ENCODE peak calls at places on chromosomes 2 and 18, in four cellular contexts. B is aorta, U is non-pigmented ciliary epithelial cell, N is endodermal cell. C is an unnamed sample.

GRCh38 chr2:77521931-77522470 is at the start of gene LRRTM4:
- DNase-seq in B (no peak), U (no peak), N (peak), C (no peak)

GRCh38 chr2:43219383-43220228 is 6.8 kb downstream of the ZFP36L2 start:
- DNase-seq in B (peak), U (no peak), N (peak), C (peak)

GRCh38 chr18:61658431-61658830 is 234.4 kb downstream of the RNF152 start:
- DNase-seq in B (no peak), U (no peak), N (no peak), C (no peak)

GRCh38 chr2:1744151-1744445 is 217 bp downstream of the PXDN start:
- DNase-seq in B (no peak), U (no peak), N (peak), C (no peak)

GRCh38 chr2:232893834-232894233 is 23.8 kb downstream of the SNORC start:
- DNase-seq in B (no peak), U (no peak), N (peak), C (no peak)

GRCh38 chr18:61322265-61322873 is 10.9 kb upstream of the CDH20 start:
- DNase-seq in B (peak), U (no peak), N (peak), C (peak)

GRCh38 chr2:127619191-127619590 is 26.8 kb upstream of the GPR17 start:
- DNase-seq in B (no peak), U (no peak), N (peak), C (no peak)

GRCh38 chr2:133676392-133677130 is 108.3 kb upstream of the NCKAP5 start:
- DNase-seq in B (no peak), U (no peak), N (no peak), C (peak)

GRCh38 chr2:216445489-216445888 is 33.2 kb downstream of the SMARCAL1 start:
- DNase-seq in B (no peak), U (no peak), N (no peak), C (no peak)

GRCh38 chr2:220512419-220512818 is 885.0 kb downstream of the SLC4A3 start:
- DNase-seq in B (no peak), U (no peak), N (no peak), C (peak)

GRCh38 chr2:230941202-230942180 is 16.4 kb upstream of the GPR55 start:
- DNase-seq in B (no peak), U (no peak), N (peak), C (no peak)

GRCh38 chr2:28128281-28128950 is 237.9 kb downstream of the BABAM2 start:
- DNase-seq in B (no peak), U (no peak), N (no peak), C (no peak)

GRCh38 chr2:31286961-31287550 is 53.1 kb downstream of the EHD3 start:
- DNase-seq in B (no peak), U (no peak), N (no peak), C (no peak)

GRCh38 chr2:142008135-142008744 is 122.6 kb downstream of the LRP1B start:
- DNase-seq in B (no peak), U (no peak), N (no peak), C (no peak)

GRCh38 chr18:8177330-8178016 is 431.8 kb upstream of the RAB12 start:
- DNase-seq in B (no peak), U (peak), N (no peak), C (peak)

GRCh38 chr2:120235681-120236080 is 12.5 kb upstream of the TMEM185B start:
- DNase-seq in B (no peak), U (no peak), N (peak), C (no peak)

GRCh38 chr2:198127627-198128026 is 323.2 kb downstream of the PLCL1 start:
- DNase-seq in B (peak), U (peak), N (peak), C (peak)

GRCh38 chr18:40821596-40822243 is 1133.3 kb upstream of the PIK3C3 start:
- DNase-seq in B (no peak), U (no peak), N (peak), C (no peak)

GRCh38 chr2:165953306-165953654 is 296 bp downstream of the TTC21B start:
- DNase-seq in B (no peak), U (no peak), N (no peak), C (peak)

GRCh38 chr2:148524519-148524919 is 120.0 kb upstream of the EPC2 start:
- DNase-seq in B (no peak), U (no peak), N (no peak), C (no peak)

GRCh38 chr2:47595690-47596089 is 187.3 kb upstream of the MSH6 start:
- DNase-seq in B (no peak), U (no peak), N (no peak), C (no peak)

GRCh38 chr2:164351536-164351935 is 269.7 kb downstream of the GRB14 start:
- DNase-seq in B (no peak), U (no peak), N (no peak), C (no peak)

GRCh38 chr2:9244985-9245544 is 38.5 kb downstream of the ASAP2 start:
- DNase-seq in B (peak), U (no peak), N (peak), C (no peak)

GRCh38 chr2:121501070-121501469 is 29.6 kb upstream of the RNU4ATAC start:
- DNase-seq in B (no peak), U (peak), N (no peak), C (no peak)

GRCh38 chr18:1542230-1542774 is 637.6 kb downstream of the ADCYAP1 start:
- DNase-seq in B (no peak), U (no peak), N (no peak), C (no peak)

GRCh38 chr18:32380559-32380958 is 90.1 kb downstream of the GAREM1 start:
- DNase-seq in B (no peak), U (no peak), N (no peak), C (no peak)

GRCh38 chr2:10135296-10136089 is 13.0 kb downstream of the RRM2 start:
- DNase-seq in B (no peak), U (no peak), N (no peak), C (no peak)

GRCh38 chr2:73257425-73258125 is 23.5 kb downstream of the CCT7 start:
- DNase-seq in B (peak), U (no peak), N (peak), C (no peak)

GRCh38 chr2:43230981-43231827 is 4.8 kb upstream of the ZFP36L2 start:
- DNase-seq in B (no peak), U (no peak), N (no peak), C (no peak)

GRCh38 chr2:25207078-25207545 is 38.7 kb upstream of the POMC start:
- DNase-seq in B (no peak), U (no peak), N (peak), C (peak)

GRCh38 chr2:241904011-241904718 is 34.6 kb downstream of the RTP5 start:
- DNase-seq in B (no peak), U (no peak), N (peak), C (no peak)

GRCh38 chr2:158667969-158668368 is 127.1 kb upstream of the DAPL1 start:
- DNase-seq in B (no peak), U (no peak), N (no peak), C (no peak)

GRCh38 chr18:51227660-51228059 is 30.2 kb upstream of the MEX3C start:
- DNase-seq in B (no peak), U (no peak), N (no peak), C (no peak)

C was measured in trophoblast cell.